ENCODE peak calls at places on chromosomes 5 and 9, in four cellular contexts. D is psoas muscle, T is mammary epithelial cell, W is GM10248. B is an unnamed sample.

GRCh38 chr9:110105107-110105506 is 102.9 kb downstream of the C9orf152 start:
- DNase-seq in D (no peak), T (no peak), W (no peak), B (no peak)

GRCh38 chr5:149829954-149830353 is 99.8 kb downstream of the PPARGC1B start:
- DNase-seq in D (no peak), T (no peak), W (peak), B (peak)

GRCh38 chr9:71767421-71768321 is 642 bp downstream of the CEMIP2 start:
- DNase-seq in D (peak), T (no peak), W (no peak), B (no peak)

GRCh38 chr5:129509363-129509762 is 49.3 kb downstream of the ADAMTS19 start:
- DNase-seq in D (no peak), T (no peak), W (no peak), B (no peak)

GRCh38 chr5:110815916-110816605 is 77.3 kb downstream of the SLC25A46 start:
- DNase-seq in D (no peak), T (no peak), W (no peak), B (no peak)

GRCh38 chr9:121916008-121916407 is 177.1 kb downstream of the TTLL11 start:
- DNase-seq in D (no peak), T (peak), W (no peak), B (no peak)

GRCh38 chr5:62306494-62307363 is 723 bp downstream of the KIF2A start:
- DNase-seq in D (no peak), T (peak), W (peak), B (peak)

GRCh38 chr9:129414377-129415021 is 206.4 kb downstream of the C9orf50 start:
- DNase-seq in D (peak), T (peak), W (no peak), B (peak)

GRCh38 chr9:20625003-20625349 is 2.7 kb upstream of the MLLT3 start:
- DNase-seq in D (no peak), T (no peak), W (no peak), B (no peak)

GRCh38 chr9:29039258-29039657 is 1466.0 kb upstream of the C9orf72 start:
- DNase-seq in D (no peak), T (peak), W (no peak), B (peak)

GRCh38 chr5:92637247-92637646 is 943.8 kb downstream of the NR2F1-AS1 start:
- DNase-seq in D (no peak), T (no peak), W (no peak), B (no peak)

GRCh38 chr9:112174965-112175795 is at the start of gene SUSD1:
- DNase-seq in D (peak), T (no peak), W (peak), B (peak)

GRCh38 chr5:1110930-1111726 is 735 bp downstream of the SLC12A7 start:
- DNase-seq in D (no peak), T (no peak), W (peak), B (peak)

GRCh38 chr5:156934450-156935211 is 28.4 kb downstream of the TIMD4 start:
- DNase-seq in D (no peak), T (no peak), W (peak), B (peak)

GRCh38 chr5:98463676-98464075 is 309.8 kb upstream of the RGMB start:
- DNase-seq in D (no peak), T (peak), W (no peak), B (no peak)

GRCh38 chr9:80592413-80592812 is 1020.6 kb downstream of the TLE4 start:
- DNase-seq in D (no peak), T (no peak), W (no peak), B (no peak)

GRCh38 chr5:147892696-147893296 is 13.5 kb downstream of the C5orf46 start:
- DNase-seq in D (no peak), T (peak), W (no peak), B (no peak)

GRCh38 chr9:84297162-84297821 is 43.3 kb downstream of the SLC28A3 start:
- DNase-seq in D (no peak), T (peak), W (no peak), B (no peak)